ENCODE peak calls at places on chromosomes 5 and 9, in eight cellular contexts. X, A, T, D, Z, P, Q and C are unnamed samples. For H3K36me3, the result is how much of the 10 kb centered on the place peaks cover.

GRCh38 chr5:6586647-6587042 is 46.2 kb downstream of the NSUN2 start:
- ATAC-seq in D (no peak), Q (no peak), Z (no peak), T (no peak), P (no peak), X (no peak), A (no peak), C (no peak)

GRCh38 chr5:172005708-172006377 is 595 bp downstream of the FBXW11 start:
- ATAC-seq in T (peak), D (peak), P (no peak), X (peak), Z (peak), A (peak), Q (peak), C (no peak)

GRCh38 chr5:43730832-43731342 is 127.9 kb downstream of the NNT start:
- ATAC-seq in T (no peak), D (no peak), Z (no peak), P (no peak), X (no peak), A (no peak), Q (no peak), C (no peak)

GRCh38 chr5:74471875-74472274 is 168.7 kb downstream of the ENC1 start:
- ATAC-seq in D (no peak), Z (no peak), Q (no peak), T (no peak), X (no peak), A (no peak), P (no peak), C (no peak)

GRCh38 chr9:22447607-22448305 is 1.1 kb downstream of the DMRTA1 start:
- ATAC-seq in P (peak), A (no peak), T (no peak), X (no peak), Q (peak), Z (no peak), D (no peak), C (no peak)

GRCh38 chr9:89037891-89038290 is 46.6 kb downstream of the S1PR3 start:
- ATAC-seq in X (no peak), T (peak), D (peak), Z (no peak), Q (no peak), A (peak), P (no peak), C (no peak)

GRCh38 chr9:71285191-71285656 is 163.8 kb upstream of the TRPM3 start:
- ATAC-seq in Q (peak), A (peak), P (peak), X (peak), Z (peak), T (peak), D (peak), C (peak)

GRCh38 chr5:170408866-170409265 is 19.7 kb upstream of the KCNMB1 start:
- ATAC-seq in A (peak), X (no peak), Z (peak), P (no peak), T (no peak), Q (no peak), D (no peak), C (no peak)

GRCh38 chr9:71269859-71270258 is 148.4 kb upstream of the TRPM3 start:
- ATAC-seq in T (no peak), P (no peak), Q (no peak), Z (no peak), X (no peak), A (no peak), D (no peak), C (no peak)

GRCh38 chr5:43256261-43256966 is 56.8 kb downstream of the HMGCS1 start:
- ATAC-seq in D (no peak), X (peak), P (no peak), Z (peak), A (no peak), T (no peak), Q (no peak), C (no peak)

GRCh38 chr5:17625686-17626085 is 6.2 kb upstream of the TAF11L13 start:
- ATAC-seq in D (no peak), X (no peak), T (no peak), Z (no peak), Q (no peak), A (no peak), P (no peak), C (no peak)

GRCh38 chr5:61306531-61307195 is 25.4 kb upstream of the ZSWIM6 start:
- ATAC-seq in P (no peak), X (no peak), Q (no peak), A (no peak), Z (no peak), T (no peak), D (peak), C (no peak)

GRCh38 chr9:69076550-69076949 is 41.0 kb downstream of the FXN start:
- ATAC-seq in X (no peak), T (peak), A (peak), Z (no peak), Q (peak), D (no peak), P (no peak), C (peak)

GRCh38 chr5:138230261-138230660 is 17.1 kb upstream of the CDC23 start:
- ATAC-seq in D (peak), P (no peak), X (peak), Z (no peak), T (peak), Q (no peak), A (peak), C (no peak)

GRCh38 chr5:113917997-113918396 is 404.5 kb downstream of the YTHDC2 start:
- ATAC-seq in Q (no peak), D (no peak), A (no peak), X (no peak), Z (no peak), T (no peak), P (no peak), C (no peak)

GRCh38 chr9:75664597-75664996 is 225.9 kb upstream of the PCSK5 start:
- ATAC-seq in P (no peak), Q (no peak), D (no peak), T (no peak), A (no peak), Z (no peak), X (peak), C (no peak)

GRCh38 chr5:74576941-74577456 is 63.5 kb downstream of the ENC1 start:
- ATAC-seq in P (no peak), A (peak), X (no peak), T (peak), Z (no peak), D (peak), Q (no peak), C (peak)

GRCh38 chr9:71120439-71121247 is 778 bp downstream of the TRPM3 start:
- ATAC-seq in T (no peak), D (no peak), P (no peak), X (no peak), Z (no peak), A (no peak), Q (no peak), C (no peak)

GRCh38 chr5:128036961-128037360 is 46.6 kb upstream of the SLC12A2 start:
- ATAC-seq in A (no peak), T (no peak), Q (peak), D (no peak), Z (peak), X (no peak), P (no peak), C (no peak)

GRCh38 chr5:177269232-177269895 is 34.2 kb downstream of the RAB24 start:
- ATAC-seq in Z (no peak), P (no peak), T (no peak), X (no peak), D (no peak), Q (peak), A (no peak), C (no peak)

GRCh38 chr5:159209438-159210305 is at the start of gene RNF145:
- ATAC-seq in D (peak), Q (peak), Z (peak), A (peak), P (peak), T (peak), X (peak), C (peak)

GRCh38 chr5:172778223-172778814 is 7.3 kb upstream of the DUSP1 start:
- ATAC-seq in D (peak), Q (peak), X (peak), P (peak), T (peak), A (peak), Z (peak), C (peak)

GRCh38 chr5:139207302-139208000 is 9.3 kb upstream of the SIL1 start:
- ATAC-seq in P (no peak), Q (no peak), X (no peak), Z (no peak), A (no peak), T (no peak), D (no peak), C (no peak)

DNA sequence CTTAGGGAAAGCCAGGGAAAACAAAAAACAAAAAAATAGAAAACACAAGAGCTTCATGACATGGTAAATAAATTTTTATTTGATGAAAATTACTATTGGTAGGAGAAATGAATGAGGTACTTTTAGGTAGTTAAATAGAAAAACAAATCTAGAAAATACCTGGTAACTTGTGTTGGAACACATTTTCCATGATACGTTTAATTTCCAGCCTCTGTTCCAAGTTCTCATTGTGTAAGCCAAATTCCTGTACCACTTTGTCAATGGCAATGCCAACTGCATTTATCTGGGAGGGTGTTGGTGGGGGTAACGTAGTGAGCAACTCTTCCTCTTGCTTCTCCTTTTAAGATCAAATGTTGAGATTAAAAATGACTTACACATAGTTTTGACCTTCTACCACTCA is 9.4 kb downstream of the TUT7 start:
- ATAC-seq in X (no peak), A (no peak), T (no peak), D (no peak), Q (no peak), Z (no peak), P (no peak), C (no peak)
- H3K36me3 ChIP-seq in X (under half), A (under half), T (half or more), D (under half), Q (half or more), Z (half or more), P (under half), C (half or more)

GRCh38 chr9:35683323-35683722 is 6.4 kb downstream of the TPM2 start:
- ATAC-seq in X (no peak), D (no peak), T (no peak), Z (no peak), A (no peak), P (no peak), Q (no peak), C (no peak)

GRCh38 chr9:35681341-35682002 is 7.7 kb downstream of the CA9 start:
- ATAC-seq in T (no peak), P (no peak), Z (peak), X (no peak), A (peak), Q (no peak), D (no peak), C (peak)

GRCh38 chr9:35682520-35682919 is 7.2 kb downstream of the TPM2 start:
- ATAC-seq in X (no peak), Q (no peak), T (no peak), A (no peak), P (no peak), Z (peak), D (no peak), C (no peak)

GRCh38 chr9:35680331-35681105 is 6.8 kb downstream of the CA9 start:
- ATAC-seq in A (no peak), P (peak), Z (peak), X (no peak), Q (no peak), D (no peak), T (no peak), C (peak)

GRCh38 chr9:35682083-35682482 is 7.6 kb downstream of the TPM2 start:
- ATAC-seq in D (no peak), P (no peak), T (no peak), Z (peak), X (no peak), Q (no peak), A (no peak), C (peak)
- H3K27ac ChIP-seq in D (no peak), P (no peak), T (no peak), Z (peak), X (no peak), Q (no peak), A (peak), C (peak)

GRCh38 chr9:137802521-137803243 is 74.9 kb upstream of the CACNA1B start:
- ATAC-seq in T (no peak), A (no peak), X (no peak), D (no peak), P (no peak), Q (no peak), Z (no peak), C (no peak)
- H3K36me3 ChIP-seq in T (half or more), A (under half), X (under half), D (under half), P (under half), Q (under half), Z (under half), C (under half)

GRCh38 chr5:168426864-168427172 is 59.5 kb upstream of the RARS1 start:
- ATAC-seq in X (no peak), P (no peak), Q (no peak), T (no peak), Z (no peak), D (no peak), A (no peak), C (no peak)

GRCh38 chr5:168424506-168425298 is 61.6 kb upstream of the RARS1 start:
- ATAC-seq in A (no peak), P (no peak), Q (no peak), T (no peak), Z (no peak), X (peak), D (peak), C (no peak)

GRCh38 chr5:168423971-168424370 is 62.3 kb upstream of the RARS1 start:
- ATAC-seq in Z (no peak), A (no peak), Q (no peak), X (peak), D (no peak), T (no peak), P (no peak), C (no peak)

GRCh38 chr5:168427224-168427623 is 59.0 kb upstream of the RARS1 start:
- ATAC-seq in X (no peak), A (no peak), Q (no peak), T (no peak), D (no peak), P (no peak), Z (no peak), C (no peak)

GRCh38 chr5:168425997-168426863 is 60.0 kb upstream of the RARS1 start:
- ATAC-seq in Q (no peak), T (no peak), D (no peak), Z (no peak), A (no peak), P (no peak), X (no peak), C (no peak)
- H3K27ac ChIP-seq in Q (no peak), T (no peak), D (no peak), Z (no peak), A (no peak), P (no peak), X (no peak), C (no peak)

GRCh38 chr5:133150909-133151544 is 99.2 kb downstream of the HSPA4 start:
- ATAC-seq in A (no peak), T (no peak), Q (no peak), P (no peak), X (no peak), Z (no peak), D (no peak), C (no peak)

GRCh38 chr5:133147411-133147810 is 95.6 kb downstream of the HSPA4 start:
- ATAC-seq in X (no peak), Q (no peak), Z (no peak), D (no peak), A (no peak), P (no peak), T (no peak), C (no peak)

GRCh38 chr5:133149333-133149732 is 97.5 kb downstream of the HSPA4 start:
- ATAC-seq in T (no peak), A (no peak), X (no peak), D (no peak), Z (no peak), Q (peak), P (no peak), C (no peak)

GRCh38 chr5:133145436-133146143 is 93.8 kb downstream of the HSPA4 start:
- ATAC-seq in Q (no peak), X (no peak), Z (no peak), T (no peak), D (no peak), A (no peak), P (no peak), C (no peak)

DNA sequence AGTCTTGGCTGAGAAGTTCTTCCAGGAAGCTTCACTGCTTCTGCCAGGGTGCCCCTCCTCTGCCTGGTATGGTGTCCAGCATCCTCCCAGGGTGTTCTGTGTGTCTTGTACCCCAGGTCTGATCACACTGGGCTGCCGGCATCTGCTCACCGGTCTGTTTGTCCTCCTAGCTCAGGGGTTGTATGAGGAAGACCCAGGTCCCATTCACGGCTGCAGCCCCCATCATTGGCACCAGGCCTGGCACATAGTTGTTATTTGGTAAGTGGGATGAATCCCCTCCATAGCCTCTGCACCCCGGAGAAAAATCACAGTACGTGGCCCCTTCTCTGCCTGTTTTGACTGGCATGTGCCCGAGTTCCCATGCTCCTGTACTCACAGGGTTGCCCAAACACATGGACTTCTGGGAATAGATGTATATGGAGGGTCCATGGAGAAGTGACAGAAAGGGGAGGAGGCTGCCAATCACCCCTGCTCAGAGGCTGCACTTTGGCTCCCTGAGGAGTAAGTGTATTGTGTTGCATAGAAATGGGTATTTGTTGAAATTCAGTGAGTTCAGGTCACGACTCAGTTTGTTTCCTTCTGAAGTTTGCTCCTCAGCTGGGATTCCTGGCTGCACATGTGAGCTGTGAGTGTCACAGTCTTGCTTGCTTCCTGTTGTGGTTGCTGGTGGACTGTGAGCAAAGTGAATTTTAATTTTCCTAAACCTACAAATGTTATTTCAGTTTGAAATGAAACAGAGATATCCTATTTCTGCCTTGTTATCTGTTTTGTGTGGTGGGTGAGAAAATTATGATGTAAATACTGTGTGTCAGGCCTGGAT is 96.2 kb downstream of the HSPA4 start:
- ATAC-seq in D (no peak), A (no peak), X (no peak), T (no peak), P (no peak), Z (no peak), Q (no peak), C (no peak)
- H3K36me3 ChIP-seq in D (under half), A (under half), X (under half), T (under half), P (under half), Z (under half), Q (under half), C (under half)

GRCh38 chr9:93828331-93829097 is 126.6 kb downstream of the BARX1 start:
- ATAC-seq in D (no peak), P (no peak), T (no peak), X (peak), Z (no peak), A (no peak), Q (no peak), C (no peak)
- H3K27ac ChIP-seq in D (no peak), P (no peak), T (no peak), X (no peak), Z (no peak), A (no peak), Q (no peak), C (peak)

GRCh38 chr5:179828756-179829421 is 8.2 kb downstream of the SQSTM1 start:
- ATAC-seq in X (no peak), D (no peak), A (no peak), P (no peak), T (no peak), Z (no peak), Q (no peak), C (no peak)
- H3K36me3 ChIP-seq in X (under half), D (half or more), A (under half), P (half or more), T (half or more), Z (half or more), Q (half or more), C (half or more)

GRCh38 chr9:137046094-137046787 is at the start of gene NPDC1:
- ATAC-seq in D (peak), T (peak), A (peak), X (peak), Z (peak), P (peak), Q (peak), C (peak)

GRCh38 chr9:137044502-137045177 is 1.3 kb downstream of the NPDC1 start:
- ATAC-seq in Z (peak), T (peak), P (peak), D (no peak), A (peak), X (no peak), Q (peak), C (peak)

GRCh38 chr9:137044042-137044441 is 1.9 kb downstream of the NPDC1 start:
- ATAC-seq in X (no peak), A (no peak), D (no peak), Q (no peak), P (no peak), Z (no peak), T (no peak), C (no peak)

GRCh38 chr9:137042751-137043727 is 2.9 kb downstream of the NPDC1 start:
- ATAC-seq in P (no peak), T (peak), Z (no peak), A (peak), X (no peak), Q (no peak), D (no peak), C (peak)

GRCh38 chr9:137045294-137046093 is 483 bp downstream of the NPDC1 start:
- ATAC-seq in D (peak), A (no peak), X (peak), P (peak), T (no peak), Z (peak), Q (peak), C (peak)
- H3K27ac ChIP-seq in D (peak), A (no peak), X (no peak), P (no peak), T (peak), Z (peak), Q (peak), C (peak)